ENCODE peak calls at places on chromosomes 7 and 10, in eight cellular contexts. L is D721Med; A is BJ; J is AML-193; B is activated CD8-positive, alpha-beta T cell treated with anti-CD3 and anti-CD28 coated beads for 36 hours; T is posterior vena cava; Q is cardiac septum; D is LoVo. P is an unnamed sample.

GRCh38 chr7:27175626-27176342 is 1.7 kb upstream of the HOXA10 start:
- DNase-seq in L (no peak), Q (peak; percentile 63), D (no peak), B (no peak), T (peak; percentile 73), A (no peak), J (no peak), P (no peak)

GRCh38 chr10:68239596-68240150 is 7.8 kb upstream of the ATOH7 start:
- DNase-seq in Q (no peak), L (no peak), J (no peak), B (no peak), A (no peak), D (no peak), T (no peak), P (no peak)

GRCh38 chr7:74306737-74307469 is 17.7 kb downstream of the CLIP2 start:
- DNase-seq in T (no peak), Q (no peak), B (peak; percentile 53), L (no peak), A (peak; percentile 47), D (no peak), J (no peak), P (peak; percentile 27)

GRCh38 chr10:74394416-74394969 is 243.5 kb downstream of the ADK start:
- DNase-seq in Q (no peak), B (no peak), L (no peak), T (no peak), J (peak; percentile 57), D (no peak), A (no peak), P (peak; percentile 14)

GRCh38 chr10:117360994-117361667 is 14.1 kb downstream of the PDZD8 start:
- DNase-seq in A (no peak), L (no peak), J (no peak), Q (no peak), D (no peak), B (no peak), T (no peak), P (no peak)

GRCh38 chr7:47253650-47254080 is 328.2 kb downstream of the TNS3 start:
- DNase-seq in B (peak; percentile 5), A (no peak), D (no peak), L (no peak), T (no peak), J (no peak), Q (no peak), P (peak; percentile 23)

GRCh38 chr7:69640925-69641594 is 42.8 kb downstream of the AUTS2 start:
- DNase-seq in B (no peak), D (no peak), A (no peak), J (no peak), L (no peak), Q (no peak), T (no peak), P (no peak)

GRCh38 chr7:47571355-47572100 is 10.4 kb downstream of the TNS3 start:
- DNase-seq in J (no peak), D (no peak), A (peak; percentile 80), B (no peak), L (no peak), Q (peak; percentile 82), T (peak; percentile 96), P (peak; percentile 86)

GRCh38 chr10:69383485-69384089 is 33.1 kb downstream of the TACR2 start:
- DNase-seq in D (no peak), J (no peak), A (peak; percentile 22), Q (no peak), B (no peak), T (peak; percentile 88), L (no peak), P (no peak)

GRCh38 chr7:111090834-111091233 is at the start of gene LRRN3:
- DNase-seq in L (no peak), B (peak; percentile 78), A (no peak), Q (peak; percentile 75), T (no peak), J (no peak), D (no peak), P (no peak)

GRCh38 chr7:144777005-144777814 is 58.6 kb downstream of the TPK1 start:
- DNase-seq in Q (no peak), A (no peak), L (no peak), T (no peak), B (no peak), J (no peak), D (no peak), P (no peak)

GRCh38 chr10:104642311-104643022 is 1.4 kb downstream of the SORCS3 start:
- DNase-seq in A (no peak), T (peak; percentile 83), J (no peak), Q (no peak), D (no peak), B (peak; percentile 49), L (no peak), P (no peak)